ENCODE peak calls at places on chromosome 15, in eight cellular contexts. One of them, this sample, is unnamed.

GRCh38 chr15:53627279-53627678 is 132.2 kb downstream of the WDR72 start:
- DNase-seq in AG08395: no peak
- DNase-seq in activated gamma-delta T cell treated with Interleukin-2 at 50 U/mL for 16 hours: no peak
- DNase-seq in ureter: no peak
- DNase-seq in GM19239: no peak
- DNase-seq in HT1080: no peak
- DNase-seq in M059J: no peak
- DNase-seq in CD8-positive, alpha-beta T cell: no peak
- DNase-seq in this sample: peak; percentile 1

GRCh38 chr15:56244237-56244810 is 645 bp upstream of the RFX7 start:
- DNase-seq in AG08395: peak; percentile 73
- DNase-seq in activated gamma-delta T cell treated with Interleukin-2 at 50 U/mL for 16 hours: peak; percentile 9
- DNase-seq in ureter: peak; percentile 61
- DNase-seq in GM19239: no peak
- DNase-seq in HT1080: peak; percentile 72
- DNase-seq in M059J: peak; percentile 76
- DNase-seq in CD8-positive, alpha-beta T cell: peak; percentile 28
- DNase-seq in this sample: peak; percentile 12

GRCh38 chr15:66766282-66767228 is 64.5 kb downstream of the SMAD6 start:
- DNase-seq in AG08395: peak; percentile 67
- DNase-seq in activated gamma-delta T cell treated with Interleukin-2 at 50 U/mL for 16 hours: no peak
- DNase-seq in ureter: no peak
- DNase-seq in GM19239: no peak
- DNase-seq in HT1080: peak; percentile 73
- DNase-seq in M059J: peak; percentile 84
- DNase-seq in CD8-positive, alpha-beta T cell: no peak
- DNase-seq in this sample: no peak

GRCh38 chr15:89359471-89360293 is 25.1 kb upstream of the POLG start:
- DNase-seq in AG08395: no peak
- DNase-seq in activated gamma-delta T cell treated with Interleukin-2 at 50 U/mL for 16 hours: no peak
- DNase-seq in ureter: no peak
- DNase-seq in GM19239: no peak
- DNase-seq in HT1080: no peak
- DNase-seq in M059J: no peak
- DNase-seq in CD8-positive, alpha-beta T cell: no peak
- DNase-seq in this sample: no peak

GRCh38 chr15:33031324-33031736 is 163.2 kb downstream of the FMN1 start:
- DNase-seq in AG08395: peak; percentile 74
- DNase-seq in activated gamma-delta T cell treated with Interleukin-2 at 50 U/mL for 16 hours: no peak
- DNase-seq in ureter: no peak
- DNase-seq in GM19239: no peak
- DNase-seq in HT1080: peak; percentile 84
- DNase-seq in M059J: peak; percentile 90
- DNase-seq in CD8-positive, alpha-beta T cell: no peak
- DNase-seq in this sample: no peak

GRCh38 chr15:96869122-96869521 is 538.6 kb downstream of the NR2F2 start:
- DNase-seq in AG08395: no peak
- DNase-seq in activated gamma-delta T cell treated with Interleukin-2 at 50 U/mL for 16 hours: no peak
- DNase-seq in ureter: no peak
- DNase-seq in GM19239: no peak
- DNase-seq in HT1080: peak; percentile 65
- DNase-seq in M059J: peak; percentile 41
- DNase-seq in CD8-positive, alpha-beta T cell: no peak
- DNase-seq in this sample: no peak

GRCh38 chr15:38038659-38039442 is 104.4 kb downstream of the TMCO5A start:
- DNase-seq in AG08395: peak; percentile 74
- DNase-seq in activated gamma-delta T cell treated with Interleukin-2 at 50 U/mL for 16 hours: no peak
- DNase-seq in ureter: no peak
- DNase-seq in GM19239: no peak
- DNase-seq in HT1080: peak; percentile 86
- DNase-seq in M059J: peak; percentile 75
- DNase-seq in CD8-positive, alpha-beta T cell: no peak
- DNase-seq in this sample: no peak

GRCh38 chr15:73264881-73265280 is 103.9 kb downstream of the HCN4 start:
- DNase-seq in AG08395: no peak
- DNase-seq in activated gamma-delta T cell treated with Interleukin-2 at 50 U/mL for 16 hours: no peak
- DNase-seq in ureter: no peak
- DNase-seq in GM19239: no peak
- DNase-seq in HT1080: no peak
- DNase-seq in M059J: no peak
- DNase-seq in CD8-positive, alpha-beta T cell: no peak
- DNase-seq in this sample: peak; percentile 57

GRCh38 chr15:77387355-77388105 is 32.4 kb downstream of the PEAK1 start:
- DNase-seq in AG08395: no peak
- DNase-seq in activated gamma-delta T cell treated with Interleukin-2 at 50 U/mL for 16 hours: no peak
- DNase-seq in ureter: no peak
- DNase-seq in GM19239: no peak
- DNase-seq in HT1080: no peak
- DNase-seq in M059J: peak; percentile 42
- DNase-seq in CD8-positive, alpha-beta T cell: no peak
- DNase-seq in this sample: no peak

GRCh38 chr15:66653852-66654251 is 48.2 kb upstream of the SMAD6 start:
- DNase-seq in AG08395: no peak
- DNase-seq in activated gamma-delta T cell treated with Interleukin-2 at 50 U/mL for 16 hours: no peak
- DNase-seq in ureter: no peak
- DNase-seq in GM19239: no peak
- DNase-seq in HT1080: no peak
- DNase-seq in M059J: no peak
- DNase-seq in CD8-positive, alpha-beta T cell: no peak
- DNase-seq in this sample: no peak

GRCh38 chr15:62495670-62496328 is 330.7 kb upstream of the C2CD4B start:
- DNase-seq in AG08395: peak; percentile 94
- DNase-seq in activated gamma-delta T cell treated with Interleukin-2 at 50 U/mL for 16 hours: no peak
- DNase-seq in ureter: no peak
- DNase-seq in GM19239: no peak
- DNase-seq in HT1080: peak; percentile 66
- DNase-seq in M059J: peak; percentile 25
- DNase-seq in CD8-positive, alpha-beta T cell: no peak
- DNase-seq in this sample: no peak

GRCh38 chr15:29736745-29737023 is 85.6 kb downstream of the TJP1 start:
- DNase-seq in AG08395: peak; percentile 73
- DNase-seq in activated gamma-delta T cell treated with Interleukin-2 at 50 U/mL for 16 hours: no peak
- DNase-seq in ureter: no peak
- DNase-seq in GM19239: no peak
- DNase-seq in HT1080: peak; percentile 81
- DNase-seq in M059J: peak; percentile 95
- DNase-seq in CD8-positive, alpha-beta T cell: no peak
- DNase-seq in this sample: no peak

GRCh38 chr15:100932676-100933348 is 13.7 kb downstream of the LRRK1 start:
- DNase-seq in AG08395: no peak
- DNase-seq in activated gamma-delta T cell treated with Interleukin-2 at 50 U/mL for 16 hours: no peak
- DNase-seq in ureter: no peak
- DNase-seq in GM19239: no peak
- DNase-seq in HT1080: no peak
- DNase-seq in M059J: peak; percentile 58
- DNase-seq in CD8-positive, alpha-beta T cell: no peak
- DNase-seq in this sample: no peak